ENCODE peak calls at places on chromosome 18, in five cellular contexts. One of them, this sample, is unnamed.

GRCh38 chr18:22871809-22872525 is 61.2 kb upstream of the RBBP8 start:
- DNase-seq in T-cell: no peak
- DNase-seq in Calu3: peak; percentile 13
- DNase-seq in NCI-H774: no peak
- DNase-seq in stimulated activated CD4-positive, alpha-beta T cell treated with anti-CD3 and anti-CD28 coated beads, Interleukin-1b, Interleukin-23, amount 100 ng/mL, for 24 hours: no peak
- DNase-seq in this sample: no peak

GRCh38 chr18:74507120-74507881 is 11.1 kb downstream of the CNDP2 start:
- DNase-seq in T-cell: no peak
- DNase-seq in Calu3: no peak
- DNase-seq in NCI-H774: no peak
- DNase-seq in stimulated activated CD4-positive, alpha-beta T cell treated with anti-CD3 and anti-CD28 coated beads, Interleukin-1b, Interleukin-23, amount 100 ng/mL, for 24 hours: no peak
- DNase-seq in this sample: no peak

GRCh38 chr18:67094123-67094522 is 422.4 kb downstream of the DSEL start:
- DNase-seq in T-cell: no peak
- DNase-seq in Calu3: no peak
- DNase-seq in NCI-H774: no peak
- DNase-seq in stimulated activated CD4-positive, alpha-beta T cell treated with anti-CD3 and anti-CD28 coated beads, Interleukin-1b, Interleukin-23, amount 100 ng/mL, for 24 hours: no peak
- DNase-seq in this sample: no peak

GRCh38 chr18:9366126-9366714 is 31.6 kb downstream of the TWSG1 start:
- DNase-seq in T-cell: no peak
- DNase-seq in Calu3: peak; percentile 69
- DNase-seq in NCI-H774: no peak
- DNase-seq in stimulated activated CD4-positive, alpha-beta T cell treated with anti-CD3 and anti-CD28 coated beads, Interleukin-1b, Interleukin-23, amount 100 ng/mL, for 24 hours: no peak
- DNase-seq in this sample: peak; percentile 70

GRCh38 chr18:52313213-52313612 is 26.8 kb upstream of the DCC start:
- DNase-seq in T-cell: no peak
- DNase-seq in Calu3: peak; percentile 7
- DNase-seq in NCI-H774: no peak
- DNase-seq in stimulated activated CD4-positive, alpha-beta T cell treated with anti-CD3 and anti-CD28 coated beads, Interleukin-1b, Interleukin-23, amount 100 ng/mL, for 24 hours: no peak
- DNase-seq in this sample: no peak

GRCh38 chr18:79786781-79787526 is 10.8 kb upstream of the KCNG2 start:
- DNase-seq in T-cell: no peak
- DNase-seq in Calu3: no peak
- DNase-seq in NCI-H774: no peak
- DNase-seq in stimulated activated CD4-positive, alpha-beta T cell treated with anti-CD3 and anti-CD28 coated beads, Interleukin-1b, Interleukin-23, amount 100 ng/mL, for 24 hours: no peak
- DNase-seq in this sample: peak; percentile 83

GRCh38 chr18:65754121-65754520 is 3.3 kb downstream of the CDH7 start:
- DNase-seq in T-cell: no peak
- DNase-seq in Calu3: peak; percentile 21
- DNase-seq in NCI-H774: no peak
- DNase-seq in stimulated activated CD4-positive, alpha-beta T cell treated with anti-CD3 and anti-CD28 coated beads, Interleukin-1b, Interleukin-23, amount 100 ng/mL, for 24 hours: no peak
- DNase-seq in this sample: peak; percentile 8

GRCh38 chr18:50055474-50055873 is 139.5 kb downstream of the MYO5B start:
- DNase-seq in T-cell: no peak
- DNase-seq in Calu3: no peak
- DNase-seq in NCI-H774: no peak
- DNase-seq in stimulated activated CD4-positive, alpha-beta T cell treated with anti-CD3 and anti-CD28 coated beads, Interleukin-1b, Interleukin-23, amount 100 ng/mL, for 24 hours: no peak
- DNase-seq in this sample: no peak

GRCh38 chr18:24839991-24840390 is 379.6 kb downstream of the HRH4 start:
- DNase-seq in T-cell: no peak
- DNase-seq in Calu3: no peak
- DNase-seq in NCI-H774: no peak
- DNase-seq in stimulated activated CD4-positive, alpha-beta T cell treated with anti-CD3 and anti-CD28 coated beads, Interleukin-1b, Interleukin-23, amount 100 ng/mL, for 24 hours: no peak
- DNase-seq in this sample: no peak

GRCh38 chr18:54165450-54165849 is 59.0 kb downstream of the MBD2 start:
- DNase-seq in T-cell: no peak
- DNase-seq in Calu3: no peak
- DNase-seq in NCI-H774: no peak
- DNase-seq in stimulated activated CD4-positive, alpha-beta T cell treated with anti-CD3 and anti-CD28 coated beads, Interleukin-1b, Interleukin-23, amount 100 ng/mL, for 24 hours: no peak
- DNase-seq in this sample: no peak

GRCh38 chr18:34280653-34281052 is 55.9 kb upstream of the NOL4 start:
- DNase-seq in T-cell: no peak
- DNase-seq in Calu3: no peak
- DNase-seq in NCI-H774: no peak
- DNase-seq in stimulated activated CD4-positive, alpha-beta T cell treated with anti-CD3 and anti-CD28 coated beads, Interleukin-1b, Interleukin-23, amount 100 ng/mL, for 24 hours: no peak
- DNase-seq in this sample: no peak